ENCODE peak calls at places on chromosomes 13 and 19, in eight cellular contexts. J is mammary epithelial cell, U is PC-3, M is neural progenitor cell, C is A673, F is pancreas, Z is foreskin fibroblast, Q is brain microvascular endothelial cell. V is an unnamed sample.

GRCh38 chr13:40993987-40994386 is 25.1 kb downstream of the ELF1 start:
- DNase-seq in J (peak; percentile 98), U (peak; percentile 91), M (no peak), C (no peak), F (no peak), Z (no peak), Q (no peak), V (no peak)

GRCh38 chr13:84366484-84366883 is 484.2 kb upstream of the SLITRK1 start:
- DNase-seq in J (no peak), U (no peak), M (no peak), C (no peak), F (no peak), Z (no peak), Q (no peak), V (no peak)

GRCh38 chr19:4130635-4131438 is 6.9 kb upstream of the MAP2K2 start:
- DNase-seq in J (peak; percentile 89), U (peak; percentile 58), M (no peak), C (peak; percentile 56), F (no peak), Z (peak; percentile 70), Q (peak; percentile 80), V (peak; percentile 30)

GRCh38 chr13:80473695-80474094 is 132.8 kb upstream of the SPRY2 start:
- DNase-seq in J (peak; percentile 69), U (peak; percentile 82), M (no peak), C (no peak), F (no peak), Z (peak; percentile 75), Q (peak; percentile 64), V (no peak)

GRCh38 chr19:30621326-30621920 is 249.2 kb downstream of the ZNF536 start:
- DNase-seq in J (no peak), U (no peak), M (no peak), C (no peak), F (no peak), Z (no peak), Q (no peak), V (no peak)

GRCh38 chr19:18208098-18208951 is 4.5 kb upstream of the RAB3A start:
- DNase-seq in J (no peak), U (peak; percentile 44), M (peak; percentile 57), C (peak; percentile 61), F (no peak), Z (peak; percentile 72), Q (peak; percentile 90), V (no peak)

GRCh38 chr19:33458171-33458633 is 63.4 kb downstream of the PEPD start:
- DNase-seq in J (no peak), U (no peak), M (no peak), C (no peak), F (peak; percentile 1), Z (no peak), Q (no peak), V (no peak)

GRCh38 chr13:113926301-113926761 is 47.5 kb downstream of the C13orf46 start:
- DNase-seq in J (no peak), U (no peak), M (no peak), C (no peak), F (no peak), Z (peak; percentile 90), Q (no peak), V (no peak)

GRCh38 chr19:45526143-45526542 is 18.9 kb downstream of the VASP start:
- DNase-seq in J (peak; percentile 55), U (peak; percentile 75), M (peak; percentile 89), C (peak; percentile 91), F (no peak), Z (no peak), Q (peak; percentile 53), V (no peak)

GRCh38 chr13:49756263-49756662 is 36.2 kb downstream of the KPNA3 start:
- DNase-seq in J (no peak), U (no peak), M (no peak), C (no peak), F (no peak), Z (no peak), Q (no peak), V (no peak)

GRCh38 chr19:2337329-2337707 is 8.8 kb downstream of the SPPL2B start:
- DNase-seq in J (no peak), U (no peak), M (peak; percentile 83), C (no peak), F (peak; percentile 87), Z (peak; percentile 35), Q (peak; percentile 24), V (no peak)

GRCh38 chr19:3335431-3336350 is 30.7 kb upstream of the NFIC start:
- DNase-seq in J (no peak), U (peak; percentile 20), M (no peak), C (no peak), F (peak; percentile 90), Z (peak; percentile 75), Q (no peak), V (no peak)

GRCh38 chr13:56888455-56888854 is 252.3 kb upstream of the PRR20A start:
- DNase-seq in J (no peak), U (no peak), M (no peak), C (no peak), F (no peak), Z (no peak), Q (no peak), V (no peak)

GRCh38 chr19:36054733-36055686 is at the start of gene WDR62:
- DNase-seq in J (peak; percentile 91), U (peak; percentile 84), M (peak; percentile 98), C (peak; percentile 97), F (peak; percentile 97), Z (peak; percentile 88), Q (peak; percentile 89), V (no peak)

GRCh38 chr19:1364070-1364719 is 19.5 kb upstream of the NDUFS7 start:
- DNase-seq in J (no peak), U (no peak), M (no peak), C (no peak), F (no peak), Z (no peak), Q (no peak), V (no peak)

GRCh38 chr19:50835103-50835784 is 1.9 kb upstream of the KLK15 start:
- DNase-seq in J (peak; percentile 11), U (no peak), M (no peak), C (no peak), F (no peak), Z (no peak), Q (no peak), V (no peak)

GRCh38 chr19:48551437-48552302 is at the start of gene SULT2B1:
- DNase-seq in J (peak; percentile 28), U (peak; percentile 59), M (no peak), C (no peak), F (peak; percentile 89), Z (no peak), Q (no peak), V (no peak)
- H3K4me3 ChIP-seq in J (no peak within 1 kb of the TSS), U (peak within 1 kb of the TSS; percentile 42), M (no peak within 1 kb of the TSS), C (no peak within 1 kb of the TSS), F (no peak within 1 kb of the TSS), Z (no peak within 1 kb of the TSS), Q (no peak within 1 kb of the TSS), V (no peak within 1 kb of the TSS)

GRCh38 chr19:10653482-10653731 is 739 bp upstream of the ILF3 start:
- DNase-seq in J (no peak), U (no peak), M (no peak), C (no peak), F (no peak), Z (no peak), Q (no peak), V (no peak)
- TF ChIP-seq CTCF in J (no peak), U (no peak), M (no peak), C (no peak), F (no peak), Z (no peak), Q (no peak), V (no peak)

GRCh38 chr19:7905298-7905697 is 1.6 kb downstream of the MAP2K7 start:
- DNase-seq in J (no peak), U (no peak), M (no peak), C (no peak), F (peak; percentile 80), Z (no peak), Q (no peak), V (no peak)
- H3K4me3 ChIP-seq in J (no peak overlapping the region), U (peak overlapping the region; percentile 77), M (no peak overlapping the region), C (peak overlapping the region; percentile 92), F (peak overlapping the region; percentile 93), Z (peak overlapping the region; percentile 90), Q (no peak overlapping the region), V (peak overlapping the region; percentile 94)

DNA sequence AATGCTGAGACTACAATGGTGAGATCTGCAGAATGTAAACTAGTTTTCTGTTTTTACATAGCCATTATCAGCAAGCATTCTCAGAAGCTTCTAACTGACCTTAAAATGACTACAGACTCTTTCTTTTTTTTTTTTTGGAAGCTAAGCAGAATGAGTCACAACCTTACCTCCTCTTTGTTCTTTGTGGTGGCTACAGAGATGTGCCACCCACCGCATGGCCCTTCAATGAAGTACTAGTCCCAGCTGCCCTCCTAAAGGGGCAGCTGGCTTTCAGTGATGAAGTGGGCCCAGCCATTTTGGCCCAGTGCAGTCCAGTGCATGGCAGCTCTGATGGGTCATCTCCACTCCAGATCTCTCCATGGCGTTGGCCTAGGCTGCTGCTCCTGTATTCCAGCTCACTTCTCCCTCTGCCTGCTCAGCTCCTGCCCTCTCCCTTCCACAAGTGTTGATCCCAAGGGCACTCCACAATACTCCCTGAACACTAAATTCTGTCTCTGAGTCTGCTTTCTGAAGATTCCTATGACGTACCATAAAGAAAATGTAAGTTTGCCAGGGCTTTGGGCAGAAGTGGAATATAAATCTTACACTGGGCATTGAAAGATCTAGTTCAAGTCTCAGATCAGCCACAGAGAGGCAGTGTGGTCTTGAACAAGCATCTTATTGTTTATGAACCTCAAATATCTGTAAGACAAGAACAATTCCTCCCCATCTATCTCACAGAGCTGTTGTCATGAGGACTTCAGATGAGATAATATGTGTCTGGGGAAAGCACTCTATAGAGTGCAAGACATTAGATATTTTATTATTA is 85.6 kb downstream of the RXFP2 start:
- DNase-seq in J (no peak), U (peak; percentile 19), M (no peak), C (peak; percentile 7), F (no peak), Z (no peak), Q (peak; percentile 47), V (no peak)
- TF ChIP-seq CTCF in J (peak; percentile 17), U (peak; percentile 19), M (no peak), C (peak; percentile 29), F (no peak), Z (peak; percentile 13), Q (peak; percentile 14), V (no peak)

GRCh38 chr19:48637948-48638830 is 1.0 kb upstream of the DBP start:
- DNase-seq in J (peak; percentile 76), U (peak; percentile 85), M (peak; percentile 94), C (peak; percentile 96), F (peak; percentile 91), Z (peak; percentile 86), Q (peak; percentile 83), V (peak; percentile 84)
- H3K4me3 ChIP-seq in J (peak overlapping the region; percentile 42), U (peak overlapping the region; percentile 65), M (peak overlapping the region; percentile 29), C (peak overlapping the region; percentile 41), F (peak overlapping the region; percentile 75), Z (peak overlapping the region; percentile 61), Q (peak overlapping the region; percentile 45), V (peak overlapping the region; percentile 39)

GRCh38 chr13:96796234-96796633 is 198.0 kb downstream of the OXGR1 start:
- DNase-seq in J (no peak), U (peak; percentile 6), M (no peak), C (no peak), F (no peak), Z (no peak), Q (no peak), V (no peak)
- TF ChIP-seq CTCF in J (peak; percentile 56), U (peak; percentile 45), M (peak; percentile 20), C (peak; percentile 13), F (no peak), Z (no peak), Q (peak; percentile 14), V (no peak)